ENCODE peak calls at places on chromosomes 3 and 15, in nine cellular contexts. Q, Y, N, T, S, D, F, W and E are unnamed samples.

GRCh38 chr3:12967751-12968209 is 105.4 kb downstream of the IQSEC1 start:
- DNase-seq in Q (peak), Y (peak), N (peak), T (peak), S (peak), D (no peak), F (peak), W (peak), E (no peak)

GRCh38 chr3:155093261-155093660 is 13.1 kb downstream of the MME start:
- DNase-seq in Q (no peak), Y (no peak), N (no peak), T (peak), S (no peak), D (no peak), F (no peak), W (no peak), E (no peak)

GRCh38 chr3:76134166-76134565 is 348.8 kb upstream of the ZNF717 start:
- DNase-seq in Q (no peak), Y (no peak), N (no peak), T (no peak), S (no peak), D (no peak), F (peak), W (no peak), E (no peak)

GRCh38 chr3:66395635-66396034 is 105.2 kb downstream of the LRIG1 start:
- DNase-seq in Q (no peak), Y (no peak), N (no peak), T (no peak), S (no peak), D (no peak), F (no peak), W (no peak), E (no peak)

GRCh38 chr3:42175841-42176240 is 84.7 kb downstream of the TRAK1 start:
- DNase-seq in Q (no peak), Y (no peak), N (no peak), T (no peak), S (no peak), D (no peak), F (no peak), W (no peak), E (no peak)

GRCh38 chr3:71117572-71118247 is 465.8 kb downstream of the FOXP1 start:
- DNase-seq in Q (no peak), Y (no peak), N (no peak), T (no peak), S (no peak), D (no peak), F (peak), W (no peak), E (no peak)

GRCh38 chr15:79673416-79674123 is 223.2 kb downstream of the MTHFS start:
- DNase-seq in Q (no peak), Y (no peak), N (no peak), T (no peak), S (no peak), D (no peak), F (peak), W (no peak), E (no peak)

GRCh38 chr3:14391033-14391432 is 11.4 kb upstream of the SLC6A6 start:
- DNase-seq in Q (peak), Y (peak), N (no peak), T (no peak), S (no peak), D (no peak), F (peak), W (no peak), E (no peak)

GRCh38 chr3:127264292-127264691 is 23.6 kb downstream of the PRR20G start:
- DNase-seq in Q (no peak), Y (no peak), N (no peak), T (no peak), S (no peak), D (no peak), F (peak), W (no peak), E (no peak)

GRCh38 chr3:29079358-29079757 is 201.5 kb upstream of the RBMS3 start:
- DNase-seq in Q (no peak), Y (no peak), N (no peak), T (no peak), S (no peak), D (no peak), F (no peak), W (no peak), E (no peak)

GRCh38 chr3:45558431-45558830 is 36.1 kb upstream of the LIMD1 start:
- DNase-seq in Q (no peak), Y (no peak), N (no peak), T (no peak), S (no peak), D (no peak), F (no peak), W (no peak), E (no peak)

GRCh38 chr15:70863450-70864218 is 9.7 kb upstream of the LARP6 start:
- DNase-seq in Q (no peak), Y (peak), N (no peak), T (no peak), S (no peak), D (no peak), F (peak), W (no peak), E (no peak)

GRCh38 chr15:78767331-78767951 is 43.8 kb downstream of the ADAMTS7 start:
- DNase-seq in Q (peak), Y (no peak), N (no peak), T (no peak), S (no peak), D (no peak), F (no peak), W (peak), E (no peak)

GRCh38 chr3:66270314-66270713 is 49.5 kb downstream of the SLC25A26 start:
- DNase-seq in Q (no peak), Y (no peak), N (no peak), T (no peak), S (no peak), D (no peak), F (no peak), W (no peak), E (no peak)

GRCh38 chr15:63021031-63021430 is 21.5 kb upstream of the TPM1 start:
- DNase-seq in Q (no peak), Y (no peak), N (no peak), T (no peak), S (no peak), D (no peak), F (no peak), W (no peak), E (no peak)

GRCh38 chr3:53843195-53844177 is 2.7 kb downstream of the CHDH start:
- DNase-seq in Q (peak), Y (no peak), N (no peak), T (no peak), S (no peak), D (no peak), F (no peak), W (peak), E (no peak)

GRCh38 chr15:85800460-85801123 is 5.9 kb upstream of the KLHL25 start:
- DNase-seq in Q (peak), Y (peak), N (no peak), T (peak), S (no peak), D (peak), F (peak), W (peak), E (no peak)

GRCh38 chr3:55662683-55663082 is 175.6 kb upstream of the WNT5A start:
- DNase-seq in Q (no peak), Y (no peak), N (no peak), T (no peak), S (no peak), D (no peak), F (peak), W (no peak), E (no peak)

GRCh38 chr3:11214451-11214987 is 57.7 kb upstream of the ATG7 start:
- DNase-seq in Q (peak), Y (no peak), N (no peak), T (no peak), S (no peak), D (no peak), F (no peak), W (no peak), E (no peak)

GRCh38 chr15:37801529-37801928 is 132.9 kb upstream of the TMCO5A start:
- DNase-seq in Q (no peak), Y (no peak), N (no peak), T (no peak), S (no peak), D (no peak), F (no peak), W (no peak), E (no peak)

GRCh38 chr3:46709147-46709654 is 8.0 kb downstream of the TMIE start:
- DNase-seq in Q (no peak), Y (no peak), N (no peak), T (no peak), S (no peak), D (no peak), F (no peak), W (no peak), E (no peak)

GRCh38 chr3:140386357-140387100 is 291.3 kb upstream of the TRIM42 start:
- DNase-seq in Q (peak), Y (peak), N (no peak), T (no peak), S (no peak), D (no peak), F (no peak), W (no peak), E (no peak)

GRCh38 chr15:69504352-69505040 is 51.9 kb downstream of the RPLP1 start:
- DNase-seq in Q (no peak), Y (no peak), N (no peak), T (no peak), S (no peak), D (no peak), F (no peak), W (no peak), E (no peak)

GRCh38 chr15:69500339-69500738 is 47.7 kb downstream of the RPLP1 start:
- DNase-seq in Q (no peak), Y (no peak), N (no peak), T (no peak), S (no peak), D (no peak), F (no peak), W (no peak), E (no peak)

GRCh38 chr15:69499521-69500201 is 47.0 kb downstream of the RPLP1 start:
- DNase-seq in Q (no peak), Y (no peak), N (no peak), T (no peak), S (no peak), D (no peak), F (no peak), W (no peak), E (no peak)

GRCh38 chr15:69501456-69501855 is 48.8 kb downstream of the RPLP1 start:
- DNase-seq in Q (no peak), Y (no peak), N (no peak), T (no peak), S (no peak), D (no peak), F (no peak), W (no peak), E (no peak)

GRCh38 chr15:69502470-69503045 is 49.9 kb downstream of the RPLP1 start:
- DNase-seq in Q (no peak), Y (no peak), N (no peak), T (no peak), S (no peak), D (no peak), F (no peak), W (no peak), E (no peak)
- TF ChIP-seq CTCF in Q (peak), Y (no peak), N (peak), T (no peak), S (peak), D (peak), F (no peak), W (no peak), E (peak)

DNA sequence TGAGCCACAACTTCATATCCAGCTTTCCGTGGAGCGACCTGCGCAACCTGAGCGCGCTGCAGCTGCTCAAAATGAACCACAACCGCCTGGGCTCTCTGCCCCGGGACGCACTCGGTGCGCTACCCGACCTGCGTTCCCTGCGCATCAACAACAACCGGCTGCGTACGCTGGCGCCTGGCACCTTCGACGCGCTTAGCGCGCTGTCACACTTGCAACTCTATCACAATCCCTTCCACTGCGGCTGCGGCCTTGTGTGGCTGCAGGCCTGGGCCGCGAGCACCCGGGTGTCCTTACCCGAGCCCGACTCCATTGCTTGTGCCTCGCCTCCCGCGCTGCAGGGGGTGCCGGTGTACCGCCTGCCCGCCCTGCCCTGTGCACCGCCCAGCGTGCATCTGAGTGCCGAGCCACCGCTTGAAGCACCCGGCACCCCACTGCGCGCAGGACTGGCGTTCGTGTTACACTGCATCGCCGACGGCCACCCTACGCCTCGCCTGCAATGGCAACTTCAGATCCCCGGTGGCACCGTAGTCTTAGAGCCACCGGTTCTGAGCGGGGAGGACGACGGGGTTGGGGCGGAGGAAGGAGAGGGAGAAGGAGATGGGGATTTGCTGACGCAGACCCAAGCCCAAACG is 2.8 kb downstream of the ISLR2 start:
- DNase-seq in Q (no peak), Y (no peak), N (no peak), T (no peak), S (no peak), D (no peak), F (no peak), W (no peak), E (no peak)
- TF ChIP-seq CTCF in Q (no peak), Y (no peak), N (no peak), T (no peak), S (no peak), D (no peak), F (no peak), W (no peak), E (no peak)

GRCh38 chr15:40486066-40486770 is 15.4 kb downstream of the CHST14 start:
- DNase-seq in Q (no peak), Y (no peak), N (no peak), T (no peak), S (no peak), D (no peak), F (no peak), W (no peak), E (no peak)
- TF ChIP-seq CTCF in Q (no peak), Y (no peak), N (no peak), T (no peak), S (no peak), D (no peak), F (no peak), W (no peak), E (no peak)

DNA sequence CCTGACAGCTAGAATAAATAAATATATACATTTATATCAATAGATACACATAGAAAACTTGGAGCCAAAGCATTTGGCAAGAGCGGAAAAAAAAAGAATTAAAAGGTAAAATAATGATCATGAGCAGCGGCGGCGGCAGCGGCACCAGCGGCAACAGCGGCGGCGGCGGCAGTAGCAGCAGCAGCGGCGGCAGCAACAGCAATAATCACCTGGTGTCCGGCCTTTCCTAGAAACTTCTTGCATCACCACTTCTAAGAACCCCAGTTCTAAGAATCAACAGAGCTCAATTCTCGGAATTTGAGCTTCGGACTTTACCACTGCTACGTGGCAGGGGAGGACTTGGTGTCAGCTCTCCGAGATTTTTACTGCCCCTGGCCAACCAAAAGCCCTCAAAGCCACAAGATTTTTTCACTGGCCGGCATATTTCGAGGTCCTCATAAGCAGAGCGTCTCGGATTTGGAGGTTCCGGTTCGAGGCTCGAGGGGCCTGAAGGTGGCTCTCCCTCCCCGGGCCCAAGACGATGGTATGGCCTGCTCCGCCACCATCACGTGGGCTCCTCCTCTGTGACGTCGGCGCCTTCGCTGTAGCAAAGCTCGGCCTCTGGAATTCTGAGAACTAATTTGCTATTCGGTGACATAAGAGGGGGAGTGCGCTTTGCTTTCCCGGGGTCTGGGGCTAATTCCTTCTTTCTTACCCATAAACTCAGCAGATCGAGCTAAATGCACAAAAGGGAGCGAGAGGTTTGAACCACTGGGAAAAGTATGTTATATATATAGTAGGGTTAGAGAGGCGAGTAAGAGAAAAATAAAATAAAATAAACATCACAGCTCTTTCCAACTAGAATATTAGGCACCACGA is at the start of gene BCL6:
- DNase-seq in Q (peak), Y (peak), N (peak), T (peak), S (peak), D (peak), F (peak), W (peak), E (peak)
- TF ChIP-seq CTCF in Q (no peak), Y (no peak), N (peak), T (peak), S (no peak), D (no peak), F (no peak), W (no peak), E (peak)

GRCh38 chr3:7289113-7289512 is 428.2 kb downstream of the GRM7 start:
- DNase-seq in Q (no peak), Y (no peak), N (no peak), T (no peak), S (no peak), D (no peak), F (no peak), W (no peak), E (no peak)

GRCh38 chr3:7290062-7290825 is 429.3 kb downstream of the GRM7 start:
- DNase-seq in Q (no peak), Y (no peak), N (no peak), T (no peak), S (no peak), D (no peak), F (peak), W (no peak), E (no peak)

GRCh38 chr3:7282988-7283387 is 422.1 kb downstream of the GRM7 start:
- DNase-seq in Q (no peak), Y (no peak), N (no peak), T (no peak), S (no peak), D (no peak), F (peak), W (no peak), E (no peak)

GRCh38 chr3:7288133-7288532 is 427.2 kb downstream of the GRM7 start:
- DNase-seq in Q (no peak), Y (no peak), N (no peak), T (no peak), S (no peak), D (no peak), F (no peak), W (no peak), E (no peak)

GRCh38 chr3:7285502-7285901 is 424.6 kb downstream of the GRM7 start:
- DNase-seq in Q (no peak), Y (no peak), N (no peak), T (no peak), S (no peak), D (no peak), F (no peak), W (no peak), E (no peak)
- TF ChIP-seq CTCF in Q (peak), Y (no peak), N (no peak), T (no peak), S (no peak), D (no peak), F (no peak), W (no peak), E (no peak)

GRCh38 chr3:128407247-128407646 is 59.4 kb downstream of the DNAJB8 start:
- DNase-seq in Q (no peak), Y (no peak), N (no peak), T (no peak), S (no peak), D (no peak), F (no peak), W (no peak), E (no peak)

GRCh38 chr3:128409621-128410581 is 56.8 kb downstream of the DNAJB8 start:
- DNase-seq in Q (no peak), Y (no peak), N (no peak), T (no peak), S (no peak), D (no peak), F (no peak), W (no peak), E (no peak)

GRCh38 chr3:128407986-128408692 is 58.6 kb downstream of the DNAJB8 start:
- DNase-seq in Q (no peak), Y (no peak), N (no peak), T (no peak), S (no peak), D (no peak), F (no peak), W (no peak), E (no peak)

GRCh38 chr3:128410669-128411573 is 55.8 kb downstream of the DNAJB8 start:
- DNase-seq in Q (no peak), Y (no peak), N (no peak), T (no peak), S (no peak), D (no peak), F (no peak), W (no peak), E (no peak)

DNA sequence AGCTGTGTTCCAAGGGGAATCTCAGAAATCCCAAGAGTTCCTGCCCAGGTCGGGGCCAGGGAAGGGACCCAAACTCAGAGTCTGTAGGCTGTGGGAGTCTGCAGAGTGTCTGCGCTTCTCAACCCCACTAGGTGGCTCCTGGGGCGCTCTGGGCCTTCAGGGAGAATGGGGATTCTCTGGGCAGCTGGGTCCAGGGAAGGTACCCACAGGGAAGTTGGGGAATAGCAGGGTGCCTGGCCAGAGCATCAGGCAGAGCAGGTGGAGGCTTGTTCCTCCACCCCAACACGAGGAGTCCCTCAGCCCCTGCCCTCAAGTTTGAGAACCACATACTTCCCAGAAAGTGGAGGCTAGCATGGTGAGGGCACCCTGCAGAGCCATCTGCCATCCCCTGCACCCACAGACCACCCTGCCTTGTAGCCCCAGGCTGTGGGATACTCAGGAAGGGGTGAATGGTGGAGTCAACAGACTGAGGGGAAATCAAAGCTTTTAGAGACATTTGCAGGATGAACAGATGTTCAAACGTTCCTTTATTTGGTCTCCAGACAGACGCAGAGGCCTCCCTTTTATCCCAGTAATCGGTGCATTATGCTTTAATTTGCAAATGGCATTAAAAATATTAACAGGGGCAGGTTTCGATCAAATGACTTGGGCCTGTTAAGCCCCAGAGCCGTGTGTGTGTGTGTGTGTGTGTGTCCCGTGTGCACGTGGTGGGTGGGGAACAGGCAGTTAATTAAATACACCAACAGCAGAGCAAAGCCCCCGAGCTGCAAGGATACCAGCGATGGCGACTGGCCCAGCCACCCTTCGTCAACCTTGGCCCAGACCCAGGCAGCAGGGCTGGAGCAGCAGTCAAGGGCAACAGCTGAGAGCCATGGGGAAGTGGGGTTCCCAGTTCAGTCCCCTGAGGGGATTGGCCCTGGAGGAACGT is 57.7 kb downstream of the DNAJB8 start:
- DNase-seq in Q (no peak), Y (no peak), N (no peak), T (no peak), S (no peak), D (no peak), F (no peak), W (no peak), E (no peak)
- TF ChIP-seq CTCF in Q (no peak), Y (no peak), N (no peak), T (no peak), S (no peak), D (no peak), F (no peak), W (no peak), E (no peak)

GRCh38 chr3:134211797-134212196 is 38.9 kb downstream of the RYK start:
- DNase-seq in Q (no peak), Y (peak), N (peak), T (no peak), S (no peak), D (no peak), F (peak), W (no peak), E (peak)
- TF ChIP-seq CTCF in Q (peak), Y (peak), N (peak), T (peak), S (peak), D (peak), F (peak), W (no peak), E (peak)